ENCODE peak calls at places on chromosomes 4 and X, in eight cellular contexts. H is upper lobe of left lung; E is Right ventricle myocardium inferior; U is right lobe of liver; V is naive thymus-derived CD4-positive, alpha-beta T cell; I is stimulated activated memory B cell treated with anti-CD40 and anti-IgM and Interleukin-4, amounts not matched to agents 10 μg/mL and 1 μg/mL and 100 μg/mL, for 72 hours; W is mucosa of descending colon; O is activated T-cell treated with anti-CD3 and anti-CD28 coated beads, Interleukin-2, amount 50 U/mL, for 4 hours. G is an unnamed sample.

GRCh38 chrX:129629837-129630236 is 24.9 kb downstream of the APLN start:
- ATAC-seq in V (no peak), O (no peak), H (no peak), I (no peak), E (peak; percentile 72), U (no peak), W (no peak), G (no peak)

GRCh38 chrX:119647552-119648420 is 41.6 kb upstream of the NKRF start:
- ATAC-seq in H (peak; percentile 19), I (peak; percentile 99), W (peak; percentile 67), E (no peak), O (peak; percentile 98), U (no peak), V (peak; percentile 92), G (peak; percentile 98)

GRCh38 chrX:82961129-82961528 is 547.0 kb upstream of the POU3F4 start:
- ATAC-seq in V (no peak), O (no peak), I (no peak), U (peak; percentile 35), W (no peak), H (no peak), E (no peak), G (no peak)

GRCh38 chr4:47716017-47716416 is 121.8 kb downstream of the CORIN start:
- ATAC-seq in O (no peak), H (no peak), I (no peak), W (peak; percentile 47), V (no peak), U (peak; percentile 97), E (no peak), G (no peak)

GRCh38 chrX:40174594-40175415 is 77.0 kb upstream of the BCOR start:
- ATAC-seq in W (peak; percentile 38), E (peak; percentile 32), H (peak; percentile 1), U (peak; percentile 6), V (peak; percentile 6), I (peak; percentile 29), O (peak; percentile 11), G (peak; percentile 21)

GRCh38 chr4:48557478-48557877 is 67.4 kb downstream of the ZAR1 start:
- ATAC-seq in H (no peak), O (no peak), U (no peak), E (no peak), I (no peak), W (peak; percentile 22), V (no peak), G (no peak)

GRCh38 chrX:121581885-121582284 is 534.5 kb downstream of the GLUD2 start:
- ATAC-seq in U (no peak), W (no peak), I (no peak), V (no peak), E (no peak), H (no peak), O (no peak), G (no peak)

GRCh38 chr4:158913766-158914165 is 144.9 kb downstream of the FNIP2 start:
- ATAC-seq in W (no peak), H (no peak), I (no peak), U (no peak), O (no peak), V (no peak), E (no peak), G (no peak)

GRCh38 chr4:53782468-53782865 is 191.2 kb upstream of the LNX1 start:
- ATAC-seq in V (no peak), I (no peak), E (no peak), U (no peak), O (no peak), H (no peak), W (no peak), G (no peak)

GRCh38 chr4:11175374-11175773 is 253.3 kb downstream of the HS3ST1 start:
- ATAC-seq in O (no peak), I (no peak), U (no peak), W (no peak), V (no peak), E (no peak), H (no peak), G (no peak)

GRCh38 chr4:145843148-145843547 is 95.5 kb downstream of the ZNF827 start:
- ATAC-seq in I (no peak), W (no peak), V (no peak), E (no peak), U (peak; percentile 70), H (no peak), O (no peak), G (no peak)

GRCh38 chr4:62274782-62275181 is 1074.7 kb downstream of the ADGRL3 start:
- ATAC-seq in W (no peak), V (no peak), H (no peak), I (no peak), U (no peak), O (no peak), E (no peak), G (no peak)

GRCh38 chr4:17188035-17188967 is 289.9 kb upstream of the LDB2 start:
- ATAC-seq in W (no peak), O (no peak), I (no peak), E (peak; percentile 58), U (no peak), H (no peak), V (no peak), G (no peak)

GRCh38 chrX:147935156-147935758 is 23.5 kb downstream of the FMR1 start:
- ATAC-seq in O (no peak), W (no peak), I (no peak), U (no peak), V (no peak), H (no peak), E (no peak), G (no peak)